ENCODE peak calls at places on chromosomes 5 and 9, in eight cellular contexts. K, Y, S, U, D, R, B and M are unnamed samples.

GRCh38 chr5:178383301-178383918 is 150.8 kb upstream of the PHYKPL start:
- DNase-seq in K (no peak), Y (no peak), S (no peak), U (no peak), D (no peak), R (no peak), B (no peak), M (no peak)

GRCh38 chr5:149391524-149391923 is 12.4 kb upstream of the IL17B start:
- DNase-seq in K (no peak), Y (no peak), S (no peak), U (no peak), D (no peak), R (no peak), B (no peak), M (no peak)

GRCh38 chr9:23492126-23493002 is 333.7 kb downstream of the ELAVL2 start:
- DNase-seq in K (no peak), Y (peak; percentile 6), S (no peak), U (no peak), D (no peak), R (no peak), B (no peak), M (peak; percentile 19)

GRCh38 chr9:6816581-6816980 is 58.8 kb downstream of the KDM4C start:
- DNase-seq in K (no peak), Y (no peak), S (no peak), U (no peak), D (no peak), R (no peak), B (no peak), M (no peak)

GRCh38 chr5:55626805-55627204 is 85.3 kb downstream of the SLC38A9 start:
- DNase-seq in K (no peak), Y (no peak), S (no peak), U (no peak), D (no peak), R (no peak), B (no peak), M (no peak)

GRCh38 chr9:85079374-85079773 is 409.8 kb downstream of the NTRK2 start:
- DNase-seq in K (no peak), Y (no peak), S (no peak), U (no peak), D (no peak), R (no peak), B (no peak), M (no peak)

GRCh38 chr5:5209101-5209500 is 69.0 kb downstream of the ADAMTS16 start:
- DNase-seq in K (no peak), Y (no peak), S (no peak), U (no peak), D (no peak), R (no peak), B (no peak), M (no peak)

GRCh38 chr9:35563791-35564197 is 41.3 kb upstream of the TESK1 start:
- DNase-seq in K (no peak), Y (no peak), S (peak; percentile 30), U (no peak), D (peak; percentile 68), R (no peak), B (no peak), M (no peak)

GRCh38 chr9:88781500-88782391 is 209.5 kb upstream of the S1PR3 start:
- DNase-seq in K (no peak), Y (no peak), S (no peak), U (no peak), D (peak; percentile 68), R (no peak), B (no peak), M (no peak)

GRCh38 chr5:16866220-16866619 is 69.9 kb downstream of the MYO10 start:
- DNase-seq in K (no peak), Y (no peak), S (no peak), U (no peak), D (no peak), R (no peak), B (no peak), M (no peak)

GRCh38 chr5:1760656-1761452 is 38.8 kb downstream of the MRPL36 start:
- DNase-seq in K (no peak), Y (no peak), S (no peak), U (no peak), D (peak; percentile 29), R (no peak), B (peak; percentile 9), M (no peak)

GRCh38 chr9:95626885-95627558 is 110.3 kb upstream of the PTCH1 start:
- DNase-seq in K (no peak), Y (no peak), S (no peak), U (no peak), D (peak; percentile 74), R (no peak), B (peak; percentile 31), M (no peak)

GRCh38 chr5:173907686-173908371 is 19.7 kb downstream of the CPEB4 start:
- DNase-seq in K (no peak), Y (no peak), S (peak; percentile 72), U (peak; percentile 77), D (no peak), R (no peak), B (no peak), M (no peak)

GRCh38 chr5:129078247-129078646 is 16.3 kb upstream of the ISOC1 start:
- DNase-seq in K (no peak), Y (no peak), S (no peak), U (no peak), D (no peak), R (no peak), B (no peak), M (no peak)

GRCh38 chr9:111036068-111036789 is 2.0 kb downstream of the LPAR1 start:
- DNase-seq in K (no peak), Y (no peak), S (peak; percentile 40), U (no peak), D (peak; percentile 81), R (no peak), B (no peak), M (no peak)

GRCh38 chr5:100409538-100409937 is 125.6 kb upstream of the FAM174A start:
- DNase-seq in K (no peak), Y (no peak), S (no peak), U (no peak), D (no peak), R (no peak), B (no peak), M (no peak)

GRCh38 chr9:135516132-135516860 is 4.9 kb upstream of the LCN1 start:
- DNase-seq in K (no peak), Y (no peak), S (no peak), U (no peak), D (no peak), R (no peak), B (no peak), M (no peak)

GRCh38 chr5:115455241-115455640 is 89.3 kb downstream of the FEM1C start:
- DNase-seq in K (no peak), Y (no peak), S (no peak), U (peak; percentile 50), D (no peak), R (no peak), B (no peak), M (peak; percentile 76)

GRCh38 chr5:125685771-125686170 is 737.4 kb upstream of the GRAMD2B start:
- DNase-seq in K (no peak), Y (no peak), S (no peak), U (no peak), D (no peak), R (no peak), B (no peak), M (no peak)

GRCh38 chr9:29830815-29831214 is 2257.5 kb upstream of the C9orf72 start:
- DNase-seq in K (no peak), Y (no peak), S (no peak), U (peak; percentile 44), D (no peak), R (no peak), B (no peak), M (peak; percentile 3)

GRCh38 chr5:172411423-172412111 is 42.8 kb downstream of the SH3PXD2B start:
- DNase-seq in K (no peak), Y (no peak), S (peak; percentile 52), U (peak; percentile 24), D (peak; percentile 64), R (no peak), B (no peak), M (no peak)

GRCh38 chr9:104091708-104092107 is 2.4 kb upstream of the SMC2 start:
- DNase-seq in K (no peak), Y (peak; percentile 18), S (no peak), U (no peak), D (no peak), R (no peak), B (no peak), M (no peak)